ENCODE peak calls at places on chromosomes 7 and 10, in four cellular contexts. One of them, this sample, is unnamed. For H3K27me3, the result is how much of the 10 kb centered on the place peaks cover.

GRCh38 chr7:134083766-134084487 is 43.2 kb upstream of the LRGUK start:
- DNase-seq in MM.1S: no peak
- DNase-seq in hepatocyte: peak
- DNase-seq in mammary epithelial cell: peak
- DNase-seq in this sample: peak

GRCh38 chr7:30831936-30832335 is 60.7 kb downstream of the MINDY4 start:
- DNase-seq in hepatocyte: no peak
- DNase-seq in MM.1S: no peak
- DNase-seq in mammary epithelial cell: no peak
- DNase-seq in this sample: no peak

GRCh38 chr7:28554791-28555471 is 142.6 kb downstream of the CREB5 start:
- DNase-seq in mammary epithelial cell: no peak
- DNase-seq in hepatocyte: no peak
- DNase-seq in MM.1S: no peak
- DNase-seq in this sample: no peak

GRCh38 chr7:30475580-30475979 is 3.0 kb downstream of the NOD1 start:
- DNase-seq in mammary epithelial cell: no peak
- DNase-seq in hepatocyte: no peak
- DNase-seq in MM.1S: no peak
- DNase-seq in this sample: no peak

GRCh38 chr10:4595920-4596319 is 230.1 kb upstream of the AKR1E2 start:
- DNase-seq in hepatocyte: no peak
- DNase-seq in mammary epithelial cell: peak
- DNase-seq in MM.1S: no peak
- DNase-seq in this sample: no peak

GRCh38 chr7:78141533-78142281 is 343.1 kb downstream of the PHTF2 start:
- DNase-seq in mammary epithelial cell: no peak
- DNase-seq in MM.1S: no peak
- DNase-seq in hepatocyte: no peak
- DNase-seq in this sample: no peak

GRCh38 chr7:921581-922333 is 32.7 kb downstream of the ADAP1 start:
- DNase-seq in mammary epithelial cell: no peak
- DNase-seq in MM.1S: no peak
- DNase-seq in hepatocyte: no peak
- DNase-seq in this sample: peak

GRCh38 chr10:49831352-49832040 is 69.4 kb upstream of the OGDHL start:
- DNase-seq in hepatocyte: no peak
- DNase-seq in MM.1S: no peak
- DNase-seq in mammary epithelial cell: peak
- DNase-seq in this sample: no peak

GRCh38 chr10:11713186-11713743 is 28.9 kb upstream of the ECHDC3 start:
- DNase-seq in MM.1S: no peak
- DNase-seq in hepatocyte: peak
- DNase-seq in mammary epithelial cell: peak
- DNase-seq in this sample: no peak

GRCh38 chr10:104077282-104078151 is 8.2 kb downstream of the COL17A1 start:
- DNase-seq in hepatocyte: no peak
- DNase-seq in MM.1S: no peak
- DNase-seq in mammary epithelial cell: no peak
- DNase-seq in this sample: peak

GRCh38 chr7:133582766-133583523 is 330.1 kb downstream of the EXOC4 start:
- DNase-seq in mammary epithelial cell: no peak
- DNase-seq in MM.1S: no peak
- DNase-seq in hepatocyte: no peak
- DNase-seq in this sample: no peak

GRCh38 chr7:30921951-30922401 is 10.3 kb downstream of the AQP1 start:
- DNase-seq in MM.1S: no peak
- DNase-seq in hepatocyte: no peak
- DNase-seq in mammary epithelial cell: no peak
- DNase-seq in this sample: no peak

GRCh38 chr10:86099542-86100334 is 266.9 kb downstream of the GRID1 start:
- DNase-seq in MM.1S: no peak
- DNase-seq in mammary epithelial cell: no peak
- DNase-seq in hepatocyte: no peak
- DNase-seq in this sample: no peak

GRCh38 chr10:131724891-131725735 is 175.7 kb upstream of the PPP2R2D start:
- DNase-seq in hepatocyte: no peak
- DNase-seq in MM.1S: no peak
- DNase-seq in mammary epithelial cell: no peak
- DNase-seq in this sample: no peak

GRCh38 chr7:97043281-97043680 is 18.6 kb upstream of the DLX5 start:
- DNase-seq in mammary epithelial cell: peak
- DNase-seq in MM.1S: no peak
- DNase-seq in hepatocyte: no peak
- DNase-seq in this sample: no peak

GRCh38 chr7:11213246-11213645 is 239.6 kb downstream of the PHF14 start:
- DNase-seq in hepatocyte: peak
- DNase-seq in mammary epithelial cell: no peak
- DNase-seq in MM.1S: no peak
- DNase-seq in this sample: no peak

GRCh38 chr7:105224884-105225651 is 163.7 kb downstream of the SRPK2 start:
- DNase-seq in mammary epithelial cell: peak
- DNase-seq in hepatocyte: peak
- DNase-seq in MM.1S: peak
- DNase-seq in this sample: peak

GRCh38 chr10:114279886-114280644 is 41.0 kb downstream of the VWA2 start:
- DNase-seq in hepatocyte: no peak
- DNase-seq in MM.1S: no peak
- DNase-seq in mammary epithelial cell: peak
- DNase-seq in this sample: peak

GRCh38 chr10:58971211-58971610 is 205.2 kb upstream of the PHYHIPL start:
- DNase-seq in hepatocyte: no peak
- DNase-seq in mammary epithelial cell: no peak
- DNase-seq in MM.1S: no peak
- DNase-seq in this sample: no peak

GRCh38 chr7:151592868-151593486 is 73.3 kb upstream of the RHEB start:
- DNase-seq in MM.1S: no peak
- DNase-seq in hepatocyte: no peak
- DNase-seq in mammary epithelial cell: peak
- DNase-seq in this sample: peak

GRCh38 chr7:34735526-34735925 is 77.5 kb downstream of the NPSR1 start:
- DNase-seq in mammary epithelial cell: no peak
- DNase-seq in hepatocyte: no peak
- DNase-seq in MM.1S: peak
- DNase-seq in this sample: no peak

GRCh38 chr7:107742678-107743566 is 1.0 kb upstream of the CBLL1 start:
- DNase-seq in hepatocyte: peak
- DNase-seq in mammary epithelial cell: no peak
- DNase-seq in MM.1S: no peak
- DNase-seq in this sample: peak

GRCh38 chr7:87413951-87414381 is 61.5 kb downstream of the ABCB4 start:
- DNase-seq in mammary epithelial cell: peak
- DNase-seq in hepatocyte: peak
- DNase-seq in MM.1S: no peak
- DNase-seq in this sample: peak

GRCh38 chr7:477626-478220 is 41.9 kb downstream of the PDGFA start:
- DNase-seq in MM.1S: no peak
- DNase-seq in mammary epithelial cell: no peak
- DNase-seq in hepatocyte: no peak
- DNase-seq in this sample: peak

GRCh38 chr10:47151880-47152279 is 148.1 kb upstream of the GDF10 start:
- DNase-seq in hepatocyte: no peak
- DNase-seq in mammary epithelial cell: no peak
- DNase-seq in MM.1S: no peak
- DNase-seq in this sample: no peak

GRCh38 chr7:123916240-123916724 is 8.8 kb upstream of the SPAM1 start:
- DNase-seq in MM.1S: peak
- DNase-seq in hepatocyte: peak
- DNase-seq in mammary epithelial cell: peak
- DNase-seq in this sample: no peak

GRCh38 chr10:63713191-63714144 is 192.3 kb downstream of the REEP3 start:
- DNase-seq in hepatocyte: peak
- DNase-seq in mammary epithelial cell: no peak
- DNase-seq in MM.1S: no peak
- DNase-seq in this sample: no peak

GRCh38 chr10:104415526-104416165 is 62.0 kb downstream of the CFAP58 start:
- DNase-seq in MM.1S: no peak
- DNase-seq in hepatocyte: no peak
- DNase-seq in mammary epithelial cell: peak
- DNase-seq in this sample: no peak

GRCh38 chr10:117164878-117165556 is 26.9 kb upstream of the VAX1 start:
- DNase-seq in MM.1S: no peak
- DNase-seq in hepatocyte: no peak
- DNase-seq in mammary epithelial cell: no peak
- DNase-seq in this sample: no peak
- TF ChIP-seq EZH2 in MM.1S: no peak
- TF ChIP-seq EZH2 in hepatocyte: no peak
- TF ChIP-seq EZH2 in mammary epithelial cell: peak
- TF ChIP-seq EZH2 in this sample: no peak

GRCh38 chr10:101244321-101245050 is 15.2 kb upstream of the LBX1 start:
- DNase-seq in hepatocyte: peak
- DNase-seq in MM.1S: no peak
- DNase-seq in mammary epithelial cell: no peak
- DNase-seq in this sample: no peak

GRCh38 chr10:101246639-101247038 is 17.4 kb upstream of the LBX1 start:
- DNase-seq in MM.1S: no peak
- DNase-seq in hepatocyte: no peak
- DNase-seq in mammary epithelial cell: no peak
- DNase-seq in this sample: no peak

DNA sequence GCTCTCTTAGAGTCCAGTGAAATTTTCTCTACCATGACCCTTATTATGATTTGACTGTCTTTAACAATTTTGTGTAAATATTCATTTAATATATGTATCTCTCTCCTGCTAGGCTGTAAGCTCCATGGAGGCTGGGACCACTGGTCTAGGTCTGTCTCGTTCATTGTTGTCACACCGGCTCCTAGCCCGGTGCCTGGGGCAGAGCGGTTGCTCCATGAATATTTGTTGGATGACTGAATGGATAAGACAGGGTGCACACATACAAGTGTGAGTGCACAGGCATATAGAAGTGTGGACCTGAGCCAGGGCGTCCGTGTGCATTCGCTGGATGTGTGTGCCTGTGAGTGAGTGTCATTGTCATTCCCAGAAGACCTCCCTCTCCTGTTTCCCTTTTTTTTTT is 20.9 kb upstream of the LBX1 start:
- DNase-seq in hepatocyte: no peak
- DNase-seq in MM.1S: no peak
- DNase-seq in mammary epithelial cell: no peak
- DNase-seq in this sample: no peak
- H3K27me3 ChIP-seq in hepatocyte: under half
- H3K27me3 ChIP-seq in MM.1S: under half
- H3K27me3 ChIP-seq in mammary epithelial cell: under half
- H3K27me3 ChIP-seq in this sample: under half

GRCh38 chr10:80131499-80131901 is 1.0 kb upstream of the PLAC9 start:
- DNase-seq in hepatocyte: no peak
- DNase-seq in mammary epithelial cell: no peak
- DNase-seq in MM.1S: no peak
- DNase-seq in this sample: peak

GRCh38 chr10:80136134-80136571 is 3.6 kb downstream of the PLAC9 start:
- DNase-seq in MM.1S: no peak
- DNase-seq in mammary epithelial cell: no peak
- DNase-seq in hepatocyte: peak
- DNase-seq in this sample: no peak

GRCh38 chr10:80137031-80137712 is 4.6 kb downstream of the PLAC9 start:
- DNase-seq in hepatocyte: peak
- DNase-seq in mammary epithelial cell: no peak
- DNase-seq in MM.1S: no peak
- DNase-seq in this sample: no peak

GRCh38 chr10:80133221-80133620 is 691 bp downstream of the PLAC9 start:
- DNase-seq in hepatocyte: no peak
- DNase-seq in mammary epithelial cell: no peak
- DNase-seq in MM.1S: no peak
- DNase-seq in this sample: no peak

DNA sequence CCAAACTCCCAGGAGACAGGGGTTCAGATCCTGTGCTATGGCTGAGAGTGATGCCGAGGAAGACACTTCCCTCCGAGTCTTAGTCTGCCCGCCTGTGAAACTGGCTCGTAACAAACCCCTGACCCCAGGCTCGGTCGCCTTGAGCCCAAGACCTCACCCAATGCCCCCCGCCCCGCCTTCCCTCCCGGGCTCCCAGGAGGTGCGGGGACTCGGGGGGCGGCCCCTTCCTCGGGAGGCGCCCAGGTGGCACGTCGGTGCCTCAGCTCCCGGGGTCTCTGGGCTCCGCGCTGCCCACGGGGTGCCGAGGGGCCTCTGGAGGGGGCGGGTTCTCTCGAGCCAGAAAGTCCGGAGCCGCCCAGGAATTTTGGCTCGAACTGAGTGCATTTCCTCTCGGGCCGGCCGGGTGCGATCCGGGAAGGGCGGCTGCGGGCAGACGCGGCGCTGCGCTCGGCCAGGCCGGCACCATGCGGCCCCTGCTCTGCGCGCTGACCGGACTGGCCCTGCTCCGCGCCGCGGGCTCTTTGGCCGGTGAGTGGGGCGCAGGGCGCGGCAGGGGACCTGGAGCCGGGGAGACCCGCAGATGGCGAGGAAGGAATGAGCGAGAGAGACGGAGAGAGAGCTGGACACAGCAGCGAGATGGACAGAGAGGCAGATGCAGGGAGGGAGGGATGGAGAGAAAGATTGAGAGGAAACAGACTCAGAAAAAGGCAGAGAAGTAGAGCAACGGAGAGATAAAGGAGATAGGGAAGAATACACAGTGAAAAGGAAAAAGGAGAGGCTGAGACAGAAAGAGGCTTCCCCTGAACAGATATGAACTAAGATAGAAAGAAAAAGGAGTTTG is at the start of gene PLAC9:
- DNase-seq in MM.1S: no peak
- DNase-seq in hepatocyte: peak
- DNase-seq in mammary epithelial cell: no peak
- DNase-seq in this sample: no peak
- TF ChIP-seq EZH2 in MM.1S: no peak
- TF ChIP-seq EZH2 in hepatocyte: peak
- TF ChIP-seq EZH2 in mammary epithelial cell: peak
- TF ChIP-seq EZH2 in this sample: no peak

DNA sequence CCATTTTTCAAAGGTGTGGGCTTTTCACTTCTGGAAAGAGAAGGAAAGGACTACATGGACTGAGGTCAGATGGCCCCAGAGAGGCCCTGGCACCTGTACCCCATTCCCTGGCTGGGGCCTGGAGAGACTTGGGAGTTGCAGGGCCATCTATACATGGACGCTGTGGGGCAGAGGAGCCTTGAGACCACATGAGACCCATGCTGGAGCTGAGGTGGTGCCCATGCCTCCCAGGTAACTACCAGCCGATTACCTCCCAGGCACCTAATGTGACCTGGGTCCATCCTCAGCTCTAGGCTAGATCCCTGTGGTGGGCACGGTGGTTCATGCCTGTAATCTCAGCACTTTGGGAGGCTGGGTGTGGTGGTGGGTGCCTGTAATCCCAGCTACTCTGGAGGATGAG is 81.3 kb downstream of the GPR26 start:
- DNase-seq in MM.1S: no peak
- DNase-seq in mammary epithelial cell: no peak
- DNase-seq in hepatocyte: no peak
- DNase-seq in this sample: no peak
- H3K27me3 ChIP-seq in MM.1S: under half
- H3K27me3 ChIP-seq in mammary epithelial cell: under half
- H3K27me3 ChIP-seq in hepatocyte: under half
- H3K27me3 ChIP-seq in this sample: under half